ENCODE peak calls at places on chromosome 16, in six cellular contexts. I, A, B, S, F and J are unnamed samples.

GRCh38 chr16:54178491-54178976 is 108.1 kb downstream of the IRX3 start:
- DNase-seq in I (no peak), A (no peak), B (peak), S (no peak), F (no peak), J (no peak)

GRCh38 chr16:23924138-23924537 is 88.4 kb downstream of the PRKCB start:
- DNase-seq in I (no peak), A (no peak), B (no peak), S (no peak), F (no peak), J (no peak)

GRCh38 chr16:81614171-81614570 is 164.9 kb upstream of the PLCG2 start:
- DNase-seq in I (no peak), A (no peak), B (no peak), S (no peak), F (no peak), J (no peak)

GRCh38 chr16:3980311-3981111 is 100.0 kb upstream of the CREBBP start:
- DNase-seq in I (no peak), A (no peak), B (no peak), S (no peak), F (no peak), J (no peak)

GRCh38 chr16:1181715-1182671 is 29.1 kb downstream of the CACNA1H start:
- DNase-seq in I (no peak), A (peak), B (no peak), S (no peak), F (peak), J (no peak)

GRCh38 chr16:84218176-84218776 is 21.5 kb downstream of the KCNG4 start:
- DNase-seq in I (no peak), A (no peak), B (no peak), S (no peak), F (no peak), J (no peak)

GRCh38 chr16:89805136-89805905 is 11.1 kb downstream of the FANCA start:
- DNase-seq in I (no peak), A (no peak), B (no peak), S (no peak), F (no peak), J (no peak)

GRCh38 chr16:25052530-25052929 is 37.4 kb upstream of the ARHGAP17 start:
- DNase-seq in I (no peak), A (no peak), B (no peak), S (no peak), F (peak), J (no peak)

GRCh38 chr16:86991679-86992078 is 325.5 kb downstream of the C16orf95 start:
- DNase-seq in I (no peak), A (no peak), B (no peak), S (no peak), F (no peak), J (no peak)

GRCh38 chr16:52470601-52471000 is 76.3 kb downstream of the TOX3 start:
- DNase-seq in I (no peak), A (no peak), B (peak), S (no peak), F (no peak), J (no peak)

GRCh38 chr16:1542166-1542500 is 8.7 kb downstream of the TMEM204 start:
- DNase-seq in I (no peak), A (no peak), B (no peak), S (no peak), F (no peak), J (no peak)

GRCh38 chr16:85812031-85812807 is 12.7 kb downstream of the COX4I1 start:
- DNase-seq in I (no peak), A (no peak), B (no peak), S (no peak), F (no peak), J (no peak)

GRCh38 chr16:27080870-27081269 is 14.1 kb downstream of the C16orf82 start:
- DNase-seq in I (no peak), A (no peak), B (peak), S (no peak), F (no peak), J (no peak)

GRCh38 chr16:69937465-69937951 is 13.6 kb upstream of the CLEC18A start:
- DNase-seq in I (no peak), A (no peak), B (no peak), S (no peak), F (no peak), J (no peak)

GRCh38 chr16:66946974-66947301 is 11.6 kb downstream of the CES2 start:
- DNase-seq in I (no peak), A (no peak), B (no peak), S (no peak), F (no peak), J (no peak)

GRCh38 chr16:1218930-1219611 is 6.0 kb downstream of the TPSG1 start:
- DNase-seq in I (no peak), A (no peak), B (no peak), S (no peak), F (no peak), J (no peak)

GRCh38 chr16:2474877-2475412 is at the start of gene TBC1D24:
- DNase-seq in I (no peak), A (peak), B (peak), S (peak), F (peak), J (no peak)

GRCh38 chr16:29307598-29308507 is 98.7 kb downstream of the NPIPB11 start:
- DNase-seq in I (no peak), A (no peak), B (no peak), S (no peak), F (no peak), J (no peak)

GRCh38 chr16:71882505-71883192 is 1.3 kb downstream of the ZNF821 start:
- DNase-seq in I (peak), A (peak), B (peak), S (peak), F (peak), J (no peak)

GRCh38 chr16:4203748-4204147 is 38.1 kb downstream of the SRL start:
- DNase-seq in I (no peak), A (no peak), B (peak), S (no peak), F (no peak), J (no peak)

GRCh38 chr16:20910781-20911321 is 10.3 kb downstream of the LYRM1 start:
- DNase-seq in I (no peak), A (no peak), B (no peak), S (no peak), F (no peak), J (peak)